ENCODE peak calls at places on chromosome 16, in four cellular contexts. One of them, this sample, is unnamed.

GRCh38 chr16:88320947-88321634 is 61.7 kb upstream of the ZNF469 start:
- DNase-seq in naive B cell: no peak
- DNase-seq in kidney: peak
- DNase-seq in NCI-H1694: no peak
- DNase-seq in this sample: no peak

GRCh38 chr16:53261276-53261675 is 173.0 kb upstream of the RBL2 start:
- DNase-seq in naive B cell: no peak
- DNase-seq in kidney: no peak
- DNase-seq in NCI-H1694: no peak
- DNase-seq in this sample: no peak

GRCh38 chr16:67530013-67530939 is 1.6 kb downstream of the RIPOR1 start:
- DNase-seq in naive B cell: peak
- DNase-seq in kidney: peak
- DNase-seq in NCI-H1694: no peak
- DNase-seq in this sample: no peak

GRCh38 chr16:87802670-87803069 is 36.9 kb upstream of the KLHDC4 start:
- DNase-seq in naive B cell: no peak
- DNase-seq in kidney: no peak
- DNase-seq in NCI-H1694: no peak
- DNase-seq in this sample: no peak

GRCh38 chr16:4700380-4700996 is 7.1 kb downstream of the NUDT16L1 start:
- DNase-seq in naive B cell: no peak
- DNase-seq in kidney: peak
- DNase-seq in NCI-H1694: no peak
- DNase-seq in this sample: no peak

GRCh38 chr16:3306078-3306477 is 781 bp downstream of the ZNF75A start:
- DNase-seq in naive B cell: no peak
- DNase-seq in kidney: no peak
- DNase-seq in NCI-H1694: no peak
- DNase-seq in this sample: no peak

GRCh38 chr16:9827062-9827752 is 355.0 kb downstream of the GRIN2A start:
- DNase-seq in naive B cell: no peak
- DNase-seq in kidney: no peak
- DNase-seq in NCI-H1694: no peak
- DNase-seq in this sample: no peak

GRCh38 chr16:711084-711483 is 3.8 kb upstream of the METRN start:
- DNase-seq in naive B cell: no peak
- DNase-seq in kidney: no peak
- DNase-seq in NCI-H1694: no peak
- DNase-seq in this sample: no peak

GRCh38 chr16:54649846-54650245 is 280.8 kb upstream of the IRX5 start:
- DNase-seq in naive B cell: no peak
- DNase-seq in kidney: no peak
- DNase-seq in NCI-H1694: no peak
- DNase-seq in this sample: no peak

GRCh38 chr16:2692251-2692947 is 10.1 kb downstream of the KCTD5 start:
- DNase-seq in naive B cell: no peak
- DNase-seq in kidney: peak
- DNase-seq in NCI-H1694: peak
- DNase-seq in this sample: peak

GRCh38 chr16:57127037-57127763 is 34.8 kb downstream of the CPNE2 start:
- DNase-seq in naive B cell: no peak
- DNase-seq in kidney: no peak
- DNase-seq in NCI-H1694: no peak
- DNase-seq in this sample: no peak

GRCh38 chr16:89256651-89257254 is 39.2 kb downstream of the ZNF778 start:
- DNase-seq in naive B cell: peak
- DNase-seq in kidney: peak
- DNase-seq in NCI-H1694: no peak
- DNase-seq in this sample: no peak

GRCh38 chr16:14399397-14400284 is 230.4 kb downstream of the PARN start:
- DNase-seq in naive B cell: no peak
- DNase-seq in kidney: no peak
- DNase-seq in NCI-H1694: no peak
- DNase-seq in this sample: no peak

GRCh38 chr16:81405702-81406113 is 38.9 kb upstream of the CMIP start:
- DNase-seq in naive B cell: no peak
- DNase-seq in kidney: no peak
- DNase-seq in NCI-H1694: no peak
- DNase-seq in this sample: no peak

GRCh38 chr16:27764869-27765675 is 215.1 kb downstream of the KATNIP start:
- DNase-seq in naive B cell: no peak
- DNase-seq in kidney: no peak
- DNase-seq in NCI-H1694: no peak
- DNase-seq in this sample: no peak

GRCh38 chr16:27449434-27450188 is 47.6 kb downstream of the IL21R start:
- DNase-seq in naive B cell: peak
- DNase-seq in kidney: no peak
- DNase-seq in NCI-H1694: no peak
- DNase-seq in this sample: no peak